ENCODE peak calls at places on chromosome 20, in ten cellular contexts. R is AG08395; P is NB4; J is hippocampal formation; W is left ventricle myocardium superior; G is stimulated activated CD4-positive, alpha-beta T cell treated with anti-CD3 and anti-CD28 coated beads, Interleukin-4, amount 100 ng/mL, for 4 hours; H is RWPE2; Z is H7; E is lung microvascular endothelial cell; K is fibroblast of pulmonary artery. U is an unnamed sample.

GRCh38 chr20:23050847-23051627 is 1.6 kb upstream of the THBD start:
- DNase-seq in R (peak; percentile 44), P (peak; percentile 97), J (peak; percentile 25), W (peak; percentile 91), G (no peak), H (no peak), Z (peak; percentile 86), E (peak; percentile 93), K (peak; percentile 94), U (peak; percentile 93)

GRCh38 chr20:14751191-14751590 is 413.8 kb upstream of the FLRT3 start:
- DNase-seq in R (no peak), P (no peak), J (no peak), W (no peak), G (no peak), H (no peak), Z (no peak), E (no peak), K (no peak), U (no peak)

GRCh38 chr20:56359212-56360132 is 698 bp downstream of the FAM210B start:
- DNase-seq in R (peak; percentile 67), P (peak; percentile 36), J (peak; percentile 15), W (peak; percentile 70), G (no peak), H (peak; percentile 95), Z (peak; percentile 65), E (peak; percentile 80), K (peak; percentile 79), U (peak; percentile 80)

GRCh38 chr20:24811020-24811419 is 138.0 kb upstream of the CST7 start:
- DNase-seq in R (no peak), P (no peak), J (no peak), W (no peak), G (no peak), H (no peak), Z (no peak), E (no peak), K (no peak), U (no peak)

GRCh38 chr20:43229696-43230095 is 40.0 kb upstream of the PTPRT start:
- DNase-seq in R (no peak), P (no peak), J (no peak), W (no peak), G (no peak), H (no peak), Z (no peak), E (no peak), K (no peak), U (no peak)

GRCh38 chr20:4949833-4950178 is 51.5 kb downstream of the SLC23A2 start:
- DNase-seq in R (peak; percentile 53), P (peak; percentile 58), J (peak; percentile 28), W (no peak), G (peak; percentile 2), H (no peak), Z (no peak), E (peak; percentile 72), K (peak; percentile 70), U (no peak)

GRCh38 chr20:58840816-58841538 is 9.7 kb downstream of the GNAS-AS1 start:
- DNase-seq in R (no peak), P (no peak), J (no peak), W (no peak), G (no peak), H (no peak), Z (peak; percentile 61), E (no peak), K (no peak), U (no peak)

GRCh38 chr20:59421089-59421488 is 120.7 kb downstream of the EDN3 start:
- DNase-seq in R (no peak), P (no peak), J (no peak), W (no peak), G (no peak), H (no peak), Z (no peak), E (no peak), K (no peak), U (no peak)

GRCh38 chr20:53598140-53599038 is 4.8 kb upstream of the ZNF217 start:
- DNase-seq in R (no peak), P (no peak), J (no peak), W (no peak), G (no peak), H (no peak), Z (no peak), E (no peak), K (no peak), U (no peak)

GRCh38 chr20:52425253-52425652 is 233.7 kb upstream of the ZFP64 start:
- DNase-seq in R (peak; percentile 31), P (no peak), J (no peak), W (no peak), G (no peak), H (no peak), Z (no peak), E (no peak), K (no peak), U (no peak)

GRCh38 chr20:9200196-9200595 is 131.3 kb downstream of the PLCB4 start:
- DNase-seq in R (peak; percentile 40), P (no peak), J (no peak), W (no peak), G (no peak), H (no peak), Z (no peak), E (no peak), K (peak; percentile 56), U (no peak)

GRCh38 chr20:6731951-6732580 is 35.4 kb upstream of the BMP2 start:
- DNase-seq in R (no peak), P (no peak), J (peak; percentile 55), W (peak; percentile 84), G (no peak), H (no peak), Z (no peak), E (no peak), K (no peak), U (no peak)

GRCh38 chr20:11646359-11646758 is 271.3 kb upstream of the BTBD3 start:
- DNase-seq in R (no peak), P (no peak), J (no peak), W (no peak), G (no peak), H (no peak), Z (peak; percentile 19), E (no peak), K (no peak), U (no peak)

GRCh38 chr20:4711511-4711910 is 10.2 kb upstream of the PRND start:
- DNase-seq in R (no peak), P (peak; percentile 22), J (no peak), W (no peak), G (no peak), H (no peak), Z (no peak), E (no peak), K (no peak), U (no peak)

GRCh38 chr20:47810116-47810672 is 24.9 kb upstream of the SULF2 start:
- DNase-seq in R (no peak), P (no peak), J (no peak), W (no peak), G (no peak), H (no peak), Z (no peak), E (no peak), K (no peak), U (no peak)

GRCh38 chr20:50381771-50382593 is 128.2 kb upstream of the PTPN1 start:
- DNase-seq in R (no peak), P (peak; percentile 29), J (no peak), W (no peak), G (peak; percentile 12), H (no peak), Z (no peak), E (peak; percentile 17), K (no peak), U (no peak)

GRCh38 chr20:58850693-58851174 is at the start of gene GNAS-AS1:
- DNase-seq in R (peak; percentile 94), P (no peak), J (peak; percentile 61), W (peak; percentile 90), G (peak; percentile 81), H (peak; percentile 99), Z (peak; percentile 97), E (no peak), K (peak; percentile 89), U (no peak)

GRCh38 chr20:48999890-49000870 is 45.9 kb upstream of the CSE1L start:
- DNase-seq in R (no peak), P (no peak), J (no peak), W (no peak), G (no peak), H (no peak), Z (no peak), E (no peak), K (no peak), U (no peak)

GRCh38 chr20:10507052-10507451 is 71.9 kb downstream of the SLX4IP start:
- DNase-seq in R (no peak), P (peak; percentile 72), J (no peak), W (no peak), G (no peak), H (no peak), Z (no peak), E (no peak), K (no peak), U (no peak)

GRCh38 chr20:33328738-33329137 is 45.7 kb downstream of the BPIFB1 start:
- DNase-seq in R (no peak), P (no peak), J (no peak), W (no peak), G (no peak), H (no peak), Z (no peak), E (no peak), K (no peak), U (no peak)